ENCODE peak calls at places on chromosome 4, in five cellular contexts. Y is fibroblast of lung, K is hepatocyte, W is neural progenitor cell, U is H1. H is an unnamed sample. For H3K4me1, the result is how much of the 10 kb centered on the place peaks cover.

GRCh38 chr4:88599298-88599697 is 7.0 kb downstream of the HERC3 start:
- DNase-seq in Y (peak), K (no peak), W (no peak), U (no peak), H (peak)

GRCh38 chr4:70589785-70590184 is 2.3 kb upstream of the AMBN start:
- DNase-seq in Y (no peak), K (no peak), W (no peak), U (no peak), H (no peak)

GRCh38 chr4:108473163-108473720 is 147.1 kb upstream of the RPL34 start:
- DNase-seq in Y (no peak), K (no peak), W (no peak), U (no peak), H (no peak)

GRCh38 chr4:67483868-67484602 is 61.3 kb downstream of the CENPC start:
- DNase-seq in Y (peak), K (no peak), W (peak), U (no peak), H (no peak)

GRCh38 chr4:36165256-36166005 is 78.9 kb downstream of the ARAP2 start:
- DNase-seq in Y (peak), K (no peak), W (no peak), U (no peak), H (no peak)

GRCh38 chr4:179417357-179417756 is 1975.1 kb upstream of the AGA start:
- DNase-seq in Y (peak), K (no peak), W (no peak), U (no peak), H (no peak)

GRCh38 chr4:78145005-78145404 is 87.9 kb downstream of the FRAS1 start:
- DNase-seq in Y (no peak), K (no peak), W (no peak), U (no peak), H (no peak)

GRCh38 chr4:153501578-153501977 is 35.4 kb downstream of the TMEM131L start:
- DNase-seq in Y (no peak), K (no peak), W (no peak), U (no peak), H (no peak)

GRCh38 chr4:5462896-5463295 is 245.5 kb downstream of the EVC2 start:
- DNase-seq in Y (no peak), K (no peak), W (no peak), U (no peak), H (no peak)

GRCh38 chr4:72446353-72447055 is 122.5 kb downstream of the ADAMTS3 start:
- DNase-seq in Y (peak), K (no peak), W (no peak), U (no peak), H (no peak)

GRCh38 chr4:30839583-30840520 is 119.7 kb downstream of the PCDH7 start:
- DNase-seq in Y (peak), K (peak), W (no peak), U (no peak), H (peak)

GRCh38 chr4:175127314-175127713 is 209.2 kb downstream of the ADAM29 start:
- DNase-seq in Y (peak), K (no peak), W (no peak), U (no peak), H (peak)

GRCh38 chr4:139961344-139961948 is 192.5 kb downstream of the MAML3 start:
- DNase-seq in Y (no peak), K (no peak), W (no peak), U (no peak), H (no peak)

GRCh38 chr4:176753049-176753448 is 39.7 kb downstream of the VEGFC start:
- DNase-seq in Y (peak), K (no peak), W (peak), U (no peak), H (peak)

GRCh38 chr4:157514711-157515110 is 294.2 kb downstream of the GRIA2 start:
- DNase-seq in Y (no peak), K (no peak), W (peak), U (peak), H (no peak)

GRCh38 chr4:139556735-139557505 is 901 bp upstream of the SETD7 start:
- DNase-seq in Y (peak), K (peak), W (peak), U (no peak), H (peak)

GRCh38 chr4:145734576-145735329 is 54.8 kb downstream of the C4orf51 start:
- DNase-seq in Y (peak), K (peak), W (no peak), U (no peak), H (peak)

GRCh38 chr4:147786531-147786930 is 54.6 kb downstream of the ARHGAP10 start:
- DNase-seq in Y (no peak), K (no peak), W (no peak), U (no peak), H (no peak)

GRCh38 chr4:188822698-188823097 is 683.5 kb downstream of the TRIML1 start:
- DNase-seq in Y (no peak), K (peak), W (peak), U (peak), H (peak)

GRCh38 chr4:6702761-6703160 is 6.9 kb downstream of the MRFAP1L1 start:
- DNase-seq in Y (no peak), K (no peak), W (no peak), U (no peak), H (no peak)

GRCh38 chr4:6701371-6701770 is 7.7 kb downstream of the S100P start:
- DNase-seq in Y (no peak), K (no peak), W (peak), U (peak), H (no peak)

GRCh38 chr4:6706173-6706572 is 3.5 kb downstream of the MRFAP1L1 start:
- DNase-seq in Y (no peak), K (no peak), W (no peak), U (no peak), H (no peak)

GRCh38 chr4:6705638-6706037 is 4.0 kb downstream of the MRFAP1L1 start:
- DNase-seq in Y (no peak), K (no peak), W (no peak), U (no peak), H (no peak)

GRCh38 chr4:6703786-6704185 is 5.9 kb downstream of the MRFAP1L1 start:
- DNase-seq in Y (no peak), K (no peak), W (no peak), U (no peak), H (no peak)
- H3K4me3 ChIP-seq in Y (no peak), K (no peak), W (no peak), U (no peak), H (no peak)

GRCh38 chr4:186644316-186644638 is 79.4 kb downstream of the FAT1 start:
- DNase-seq in Y (no peak), K (no peak), W (no peak), U (no peak), H (no peak)
- H3K4me1 ChIP-seq in Y (under half), K (under half), W (under half), U (under half), H (under half)

GRCh38 chr4:186725422-186726149 is 1.9 kb upstream of the FAT1 start:
- DNase-seq in Y (peak), K (peak), W (peak), U (no peak), H (peak)
- H3K4me2 ChIP-seq in Y (peak), K (peak), W (peak), U (peak), H (peak)

GRCh38 chr4:173370477-173371291 is at the start of gene SAP30:
- DNase-seq in Y (peak), K (peak), W (peak), U (peak), H (peak)

GRCh38 chr4:173365359-173365996 is 5.3 kb upstream of the SAP30 start:
- DNase-seq in Y (no peak), K (no peak), W (no peak), U (no peak), H (no peak)

GRCh38 chr4:173367285-173367684 is 3.5 kb upstream of the SAP30 start:
- DNase-seq in Y (peak), K (no peak), W (no peak), U (no peak), H (peak)

GRCh38 chr4:173370130-173370476 is 651 bp upstream of the SAP30 start:
- DNase-seq in Y (no peak), K (no peak), W (no peak), U (no peak), H (no peak)

GRCh38 chr4:173367946-173368345 is 2.8 kb upstream of the SAP30 start:
- DNase-seq in Y (peak), K (no peak), W (no peak), U (no peak), H (peak)
- H3K4me3 ChIP-seq in Y (peak), K (no peak), W (peak), U (no peak), H (no peak)

GRCh38 chr4:123573866-123574508 is 177.4 kb downstream of the SPRY1 start:
- DNase-seq in Y (no peak), K (no peak), W (no peak), U (no peak), H (peak)
- H3K4me1 ChIP-seq in Y (under half), K (under half), W (under half), U (under half), H (under half)

DNA sequence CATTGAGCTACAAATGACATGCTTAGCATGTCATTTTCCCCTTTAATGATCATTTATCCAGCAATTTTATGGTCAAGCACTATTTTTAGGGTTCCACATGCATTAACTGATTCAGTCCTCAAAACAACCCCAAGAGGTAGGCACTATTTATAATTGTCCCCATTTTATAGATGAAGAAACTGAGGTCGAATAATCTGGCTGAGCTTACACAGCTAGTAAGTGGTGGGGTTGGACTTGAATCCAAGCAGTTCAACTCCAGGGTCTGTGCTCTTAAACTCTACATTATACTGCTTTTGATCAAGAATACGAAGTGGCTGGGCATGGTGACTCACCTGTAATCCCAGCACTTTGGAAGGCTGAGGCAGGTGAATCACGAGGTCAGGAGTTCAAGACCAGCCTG is 3.2 kb upstream of the CHRNA9 start:
- DNase-seq in Y (no peak), K (no peak), W (no peak), U (no peak), H (no peak)
- H3K4me2 ChIP-seq in Y (no peak), K (no peak), W (no peak), U (no peak), H (no peak)

GRCh38 chr4:79852305-79852730 is 220.7 kb downstream of the ANTXR2 start:
- DNase-seq in Y (peak), K (peak), W (no peak), U (no peak), H (no peak)
- H3K4me3 ChIP-seq in Y (no peak), K (no peak), W (no peak), U (no peak), H (no peak)

GRCh38 chr4:184816962-184817361 is 8.8 kb downstream of the ACSL1 start:
- DNase-seq in Y (no peak), K (no peak), W (no peak), U (no peak), H (no peak)

GRCh38 chr4:184819786-184820185 is 6.0 kb downstream of the ACSL1 start:
- DNase-seq in Y (no peak), K (no peak), W (no peak), U (no peak), H (no peak)

GRCh38 chr4:184815046-184815877 is 10.5 kb downstream of the ACSL1 start:
- DNase-seq in Y (peak), K (peak), W (peak), U (no peak), H (peak)

GRCh38 chr4:184818216-184818564 is 7.6 kb downstream of the ACSL1 start:
- DNase-seq in Y (no peak), K (no peak), W (no peak), U (no peak), H (no peak)

GRCh38 chr4:184817494-184818215 is 8.1 kb downstream of the ACSL1 start:
- DNase-seq in Y (no peak), K (no peak), W (no peak), U (no peak), H (no peak)
- H3K4me1 ChIP-seq in Y (under half), K (under half), W (under half), U (under half), H (under half)

H was measured in mammary epithelial cell.